ENCODE peak calls at places on chromosomes 11 and 22, in five cellular contexts. N is RWPE2; Q is adipocyte; V is tibial artery; K is naive thymus-derived CD4-positive, alpha-beta T cell. Y is an unnamed sample.

GRCh38 chr22:29266564-29267461 is 968 bp downstream of the RHBDD3 start:
- DNase-seq in N (no peak), K (no peak), V (peak; percentile 65), Q (peak; percentile 49), Y (peak; percentile 29)

GRCh38 chr11:123775274-123775673 is 21.0 kb upstream of the OR6X1 start:
- DNase-seq in N (no peak), K (no peak), Q (no peak), V (no peak), Y (no peak)

GRCh38 chr11:121282376-121282775 is 10.2 kb upstream of the SC5D start:
- DNase-seq in V (no peak), N (no peak), K (no peak), Q (no peak), Y (no peak)

GRCh38 chr11:7341551-7341950 is 89.8 kb downstream of the SYT9 start:
- DNase-seq in V (no peak), N (no peak), K (no peak), Q (no peak), Y (no peak)

GRCh38 chr11:91239359-91239758 is 985.3 kb upstream of the FAT3 start:
- DNase-seq in K (no peak), Q (no peak), N (no peak), V (no peak), Y (no peak)

GRCh38 chr11:2587132-2587930 is 112.5 kb downstream of the KCNQ1OT1 start:
- DNase-seq in K (no peak), Q (no peak), N (no peak), V (peak; percentile 53), Y (no peak)

GRCh38 chr11:10742460-10743208 is 8.4 kb upstream of the CTR9 start:
- DNase-seq in K (no peak), N (no peak), Q (peak; percentile 64), V (no peak), Y (peak; percentile 80)

GRCh38 chr11:115698243-115698642 is 194.0 kb upstream of the CADM1 start:
- DNase-seq in K (no peak), V (no peak), N (no peak), Q (no peak), Y (no peak)

GRCh38 chr11:72637198-72637597 is 37.0 kb downstream of the PDE2A start:
- DNase-seq in Q (no peak), N (no peak), K (no peak), V (no peak), Y (no peak)

GRCh38 chr11:63670738-63671321 is 346 bp downstream of the ATL3 start:
- DNase-seq in K (peak; percentile 13), N (no peak), Q (peak; percentile 82), V (peak; percentile 81), Y (peak; percentile 62)

GRCh38 chr22:38927033-38927789 is 30.2 kb upstream of the APOBEC3A start:
- DNase-seq in V (peak; percentile 86), N (no peak), K (no peak), Q (peak; percentile 73), Y (peak; percentile 11)

GRCh38 chr11:15327786-15328231 is 213.1 kb downstream of the INSC start:
- DNase-seq in N (no peak), K (no peak), Q (peak; percentile 62), V (no peak), Y (peak; percentile 44)

GRCh38 chr22:29031236-29031982 is 30.2 kb downstream of the C22orf31 start:
- DNase-seq in V (peak; percentile 89), K (no peak), N (no peak), Q (peak; percentile 90), Y (peak; percentile 90)

GRCh38 chr11:124569697-124570096 is at the start of gene OR8A1:
- DNase-seq in Q (no peak), V (no peak), N (no peak), K (no peak), Y (no peak)

GRCh38 chr11:117730256-117730800 is 66.7 kb downstream of the DSCAML1 start:
- DNase-seq in N (no peak), Q (no peak), V (no peak), K (no peak), Y (no peak)

GRCh38 chr11:119055901-119056300 is 1.1 kb downstream of the HYOU1 start:
- DNase-seq in Q (peak; percentile 54), K (no peak), N (no peak), V (no peak), Y (no peak)

GRCh38 chr11:8988329-8989234 is 15.2 kb downstream of the NRIP3 start:
- DNase-seq in N (no peak), Q (peak; percentile 40), K (no peak), V (no peak), Y (no peak)

GRCh38 chr11:19735512-19735911 is 22.9 kb downstream of the NAV2 start:
- DNase-seq in K (no peak), V (no peak), N (no peak), Q (peak; percentile 51), Y (peak; percentile 19)

GRCh38 chr11:8593935-8594909 is at the start of gene STK33:
- DNase-seq in Q (peak; percentile 63), V (no peak), N (peak; percentile 50), K (no peak), Y (peak; percentile 72)

GRCh38 chr22:28402066-28402465 is 277.6 kb downstream of the TTC28 start:
- DNase-seq in K (no peak), V (no peak), Q (no peak), N (no peak), Y (no peak)

GRCh38 chr11:34997872-34998548 is 81.6 kb downstream of the PDHX start:
- DNase-seq in V (no peak), K (peak; percentile 27), Q (peak; percentile 69), N (no peak), Y (no peak)

GRCh38 chr11:77184136-77184860 is 56.3 kb downstream of the MYO7A start:
- DNase-seq in K (no peak), N (no peak), Q (no peak), V (no peak), Y (no peak)

GRCh38 chr11:36257351-36257750 is 31.9 kb downstream of the COMMD9 start:
- DNase-seq in N (no peak), K (no peak), Q (no peak), V (no peak), Y (no peak)

GRCh38 chr11:17927643-17928343 is 85.1 kb downstream of the SERGEF start:
- DNase-seq in N (no peak), K (no peak), V (no peak), Q (peak; percentile 93), Y (peak; percentile 25)

GRCh38 chr11:44626645-44627044 is 61.2 kb downstream of the CD82 start:
- DNase-seq in K (no peak), Q (no peak), N (no peak), V (no peak), Y (peak; percentile 8)

GRCh38 chr22:17785185-17786184 is 11.2 kb upstream of the BID start:
- DNase-seq in K (peak; percentile 59), V (no peak), Q (peak; percentile 22), N (no peak), Y (peak; percentile 44)

GRCh38 chr11:7892751-7893356 is 38.2 kb downstream of the OR10A6 start:
- DNase-seq in N (no peak), K (peak; percentile 26), V (no peak), Q (peak; percentile 89), Y (peak; percentile 14)

GRCh38 chr11:7423946-7424345 is 61.4 kb upstream of the OLFML1 start:
- DNase-seq in K (no peak), V (no peak), N (no peak), Q (no peak), Y (no peak)

GRCh38 chr11:9615031-9615451 is 41.6 kb downstream of the WEE1 start:
- DNase-seq in Q (peak; percentile 38), N (no peak), V (peak; percentile 69), K (no peak), Y (no peak)

GRCh38 chr11:113954235-113954634 is 20.7 kb upstream of the HTR3A start:
- DNase-seq in Q (no peak), V (no peak), K (no peak), N (no peak), Y (no peak)

GRCh38 chr11:113960702-113961330 is 14.1 kb upstream of the HTR3A start:
- DNase-seq in Q (no peak), K (no peak), V (no peak), N (no peak), Y (no peak)

GRCh38 chr11:113952070-113952469 is 22.8 kb upstream of the HTR3A start:
- DNase-seq in V (no peak), K (no peak), N (no peak), Q (no peak), Y (no peak)

GRCh38 chr11:113952588-113952987 is 22.3 kb upstream of the HTR3A start:
- DNase-seq in N (no peak), V (no peak), Q (no peak), K (no peak), Y (no peak)

GRCh38 chr11:113957016-113957415 is 17.9 kb upstream of the HTR3A start:
- DNase-seq in K (no peak), Q (no peak), N (no peak), V (no peak), Y (no peak)
- H3K27me3 ChIP-seq in K (no peaks in the 10 kb centered on the region), Q (peaks cover 64% of the 10 kb centered on the region), N (peaks cover 4% of the 10 kb centered on the region), V (no peaks in the 10 kb centered on the region), Y (no peaks in the 10 kb centered on the region)

GRCh38 chr22:50604623-50605348 is 4.2 kb downstream of the MAPK8IP2 start:
- DNase-seq in Q (no peak), V (no peak), N (peak; percentile 41), K (no peak), Y (no peak)
- H3K27me3 ChIP-seq in Q (peaks cover 55% of the 10 kb centered on the region), V (peaks cover 5% of the 10 kb centered on the region), N (peaks cover 32% of the 10 kb centered on the region), K (peaks cover 2% of the 10 kb centered on the region), Y (peaks cover 11% of the 10 kb centered on the region)

GRCh38 chr11:132456735-132457328 is 1075.5 kb downstream of the OPCML start:
- DNase-seq in V (no peak), K (no peak), Q (no peak), N (no peak), Y (no peak)

GRCh38 chr11:132450631-132451030 is 1080.2 kb downstream of the NTM start:
- DNase-seq in Q (no peak), K (no peak), N (no peak), V (no peak), Y (no peak)

GRCh38 chr11:132451942-132452601 is 1080.2 kb downstream of the OPCML start:
- DNase-seq in K (no peak), Q (no peak), N (no peak), V (no peak), Y (no peak)

GRCh38 chr11:132452616-132453015 is 1079.7 kb downstream of the OPCML start:
- DNase-seq in K (no peak), N (no peak), V (no peak), Q (no peak), Y (no peak)

DNA sequence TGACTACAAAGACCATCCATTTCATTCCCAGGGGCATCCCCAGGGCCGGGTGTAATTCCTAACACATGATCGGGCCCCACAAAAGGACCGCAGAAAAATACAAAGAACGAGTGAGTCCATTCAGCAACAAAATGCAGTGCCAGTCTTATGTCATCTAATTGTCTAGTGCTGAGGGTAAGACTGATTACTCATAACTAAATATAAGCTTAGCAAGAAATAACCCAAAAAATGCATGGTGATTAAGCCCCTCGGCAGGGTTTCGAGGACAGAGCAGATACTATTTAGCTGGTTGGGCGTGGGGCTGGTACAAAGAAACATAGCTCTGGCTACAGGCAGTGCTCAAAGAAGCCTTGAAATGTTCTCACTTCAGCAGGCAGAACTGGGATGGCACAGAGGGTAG is 1078.9 kb downstream of the OPCML start:
- DNase-seq in V (no peak), N (no peak), K (no peak), Q (no peak), Y (no peak)
- H3K27me3 ChIP-seq in V (no peaks in the 10 kb centered on the region), N (peaks cover 16% of the 10 kb centered on the region), K (no peaks in the 10 kb centered on the region), Q (peaks cover 18% of the 10 kb centered on the region), Y (no peaks in the 10 kb centered on the region)

GRCh38 chr22:22046370-22046769 is 63.8 kb upstream of the TOP3B start:
- DNase-seq in N (no peak), Q (no peak), V (no peak), K (no peak), Y (no peak)
- H3K27me3 ChIP-seq in N (no peaks in the 10 kb centered on the region), Q (peaks cover 38% of the 10 kb centered on the region), V (no peaks in the 10 kb centered on the region), K (no peaks in the 10 kb centered on the region), Y (peaks cover 14% of the 10 kb centered on the region)

Y was measured in SJCRH30.